ENCODE peak calls at places on chromosomes 3 and 15, in nine cellular contexts. Y is ovary, A is A549, X is GM23248, B is small intestine, W is Peyer's patch, I is iPS DF 6.9, R is GM12878, V is left ventricle myocardium inferior. U is an unnamed sample. For H3K9me3, the result is how much of the 10 kb centered on the place peaks cover.

GRCh38 chr15:60369696-60370095 is 28.1 kb downstream of the ANXA2 start:
- DNase-seq in R (no peak), X (no peak), Y (no peak), V (no peak), A (no peak), B (no peak), I (no peak), W (no peak), U (no peak)

GRCh38 chr3:159187706-159188105 is 385.9 kb downstream of the MFSD1 start:
- DNase-seq in Y (no peak), I (no peak), V (no peak), R (no peak), W (no peak), X (no peak), B (no peak), A (no peak), U (no peak)

GRCh38 chr3:158768361-158768787 is 33.5 kb upstream of the MFSD1 start:
- DNase-seq in V (peak), X (peak), R (no peak), A (peak), W (peak), B (peak), I (no peak), Y (peak), U (no peak)

GRCh38 chr3:9951126-9951525 is 1.1 kb downstream of the PRRT3 start:
- DNase-seq in B (no peak), V (no peak), A (no peak), W (no peak), Y (no peak), X (no peak), I (no peak), R (peak), U (no peak)

GRCh38 chr3:4583441-4583840 is 90.3 kb downstream of the ITPR1 start:
- DNase-seq in A (no peak), V (no peak), Y (peak), W (no peak), X (no peak), B (no peak), I (no peak), R (no peak), U (no peak)

GRCh38 chr3:62558549-62559112 is 185.3 kb upstream of the FEZF2 start:
- DNase-seq in Y (no peak), I (no peak), A (peak), W (no peak), R (no peak), V (no peak), B (no peak), X (no peak), U (no peak)

GRCh38 chr3:58116161-58116955 is 94.4 kb downstream of the DNASE1L3 start:
- DNase-seq in A (no peak), W (no peak), Y (no peak), B (no peak), V (no peak), R (peak), I (no peak), X (no peak), U (peak)

GRCh38 chr3:81485444-81485865 is 276.0 kb downstream of the GBE1 start:
- DNase-seq in V (no peak), W (no peak), I (no peak), A (no peak), X (peak), R (peak), Y (no peak), B (peak), U (no peak)

GRCh38 chr3:41199866-41200668 is 762 bp downstream of the CTNNB1 start:
- DNase-seq in V (peak), R (no peak), W (peak), A (peak), I (no peak), X (peak), B (peak), Y (no peak), U (peak)

GRCh38 chr3:134611516-134611915 is 39.3 kb downstream of the KY start:
- DNase-seq in R (no peak), B (no peak), V (no peak), W (no peak), A (no peak), I (no peak), X (no peak), Y (no peak), U (no peak)
- H3K9me3 ChIP-seq in R (under half), B (under half), V (under half), W (under half), A (under half), I (under half), X (under half), Y (under half), U (under half)

GRCh38 chr15:40325188-40325587 is 1.7 kb downstream of the INAFM2 start:
- DNase-seq in A (no peak), W (no peak), I (no peak), X (peak), R (no peak), V (no peak), B (no peak), Y (no peak), U (no peak)
- H3K4me3 ChIP-seq in A (no peak), W (peak), I (no peak), X (peak), R (no peak), V (peak), B (no peak), Y (peak), U (no peak)

GRCh38 chr15:58522391-58522790 is 90.6 kb downstream of the LIPC start:
- DNase-seq in R (no peak), Y (no peak), X (peak), A (no peak), B (no peak), W (no peak), V (peak), I (no peak), U (no peak)

GRCh38 chr15:58520936-58521292 is 89.1 kb downstream of the LIPC start:
- DNase-seq in V (no peak), W (no peak), Y (no peak), R (no peak), B (no peak), I (no peak), A (no peak), X (no peak), U (no peak)

GRCh38 chr15:58518626-58519025 is 86.8 kb downstream of the LIPC start:
- DNase-seq in V (no peak), W (no peak), B (no peak), X (no peak), Y (no peak), A (no peak), I (no peak), R (no peak), U (no peak)

GRCh38 chr15:58521293-58521991 is 89.7 kb downstream of the LIPC start:
- DNase-seq in A (peak), X (peak), B (no peak), W (no peak), I (peak), R (no peak), V (peak), Y (peak), U (no peak)

DNA sequence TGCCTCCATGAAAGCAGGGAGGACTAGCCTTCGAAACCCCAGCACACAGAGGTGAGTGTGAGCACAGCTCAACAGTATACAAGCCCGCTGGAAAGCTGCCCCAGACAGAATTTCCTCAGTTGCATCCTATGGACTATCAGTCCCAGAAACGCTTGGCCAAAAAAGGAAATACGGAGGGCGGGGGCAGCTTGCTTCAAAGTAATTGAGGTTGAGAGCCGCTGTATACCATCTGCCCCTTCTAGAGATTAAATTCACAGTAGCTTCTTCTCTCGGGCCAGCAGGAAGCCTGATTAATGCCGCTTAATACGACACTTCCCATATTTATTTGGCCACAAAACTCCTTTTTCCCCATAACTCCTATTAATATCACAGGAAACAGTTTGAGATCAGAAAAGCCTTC is 88.7 kb downstream of the LIPC start:
- DNase-seq in R (no peak), V (no peak), X (no peak), Y (no peak), I (no peak), A (no peak), W (no peak), B (no peak), U (no peak)
- H3K27ac ChIP-seq in R (no peak), V (peak), X (no peak), Y (no peak), I (no peak), A (peak), W (no peak), B (no peak), U (peak)

DNA sequence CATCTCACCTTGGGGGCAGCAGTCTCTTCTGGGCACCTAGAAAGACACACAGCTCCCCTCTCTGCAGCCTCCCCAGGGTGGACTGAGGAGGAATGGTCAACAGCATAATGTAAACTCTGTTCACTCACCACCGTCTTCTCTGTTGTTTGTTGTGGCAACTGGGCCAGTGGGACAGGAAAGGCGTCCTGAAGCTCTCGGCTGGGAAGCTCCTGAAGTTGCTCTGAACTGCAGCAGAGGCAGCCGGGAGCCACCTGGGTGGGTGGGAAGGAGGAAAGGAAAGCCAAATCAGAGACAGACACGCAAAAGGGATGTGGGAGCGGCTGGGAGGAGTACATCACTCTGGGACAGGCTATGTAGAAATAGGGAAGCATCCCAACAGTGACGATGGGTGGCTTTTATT is 52.7 kb downstream of the MYLK start:
- DNase-seq in B (no peak), A (no peak), X (no peak), Y (no peak), I (no peak), R (no peak), W (no peak), V (no peak), U (no peak)
- H3K9me3 ChIP-seq in B (under half), A (under half), X (under half), Y (under half), I (under half), R (under half), W (under half), V (under half), U (under half)

DNA sequence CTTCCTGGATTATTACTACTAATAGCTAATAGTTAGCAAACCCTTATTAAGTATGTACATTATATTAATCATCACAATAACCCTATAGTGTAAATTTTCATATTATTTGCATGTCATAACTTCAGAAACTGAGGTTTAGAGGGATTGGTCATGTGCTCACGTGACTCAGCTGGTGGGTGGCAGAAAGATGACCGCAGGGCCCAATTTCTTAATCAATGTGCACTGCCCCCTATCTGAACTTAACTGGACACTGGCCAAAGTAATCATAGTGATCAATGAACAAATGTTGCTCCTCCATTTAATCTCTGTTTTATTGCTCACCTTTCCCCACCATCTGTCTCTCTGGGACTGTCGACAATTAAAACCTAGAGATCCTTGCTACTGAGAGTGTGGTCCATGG is 52.2 kb downstream of the PLD1 start:
- DNase-seq in X (no peak), R (no peak), B (peak), A (no peak), V (no peak), Y (no peak), I (no peak), W (no peak), U (no peak)
- H3K4me3 ChIP-seq in X (no peak), R (no peak), B (no peak), A (no peak), V (no peak), Y (no peak), I (no peak), W (no peak), U (no peak)

DNA sequence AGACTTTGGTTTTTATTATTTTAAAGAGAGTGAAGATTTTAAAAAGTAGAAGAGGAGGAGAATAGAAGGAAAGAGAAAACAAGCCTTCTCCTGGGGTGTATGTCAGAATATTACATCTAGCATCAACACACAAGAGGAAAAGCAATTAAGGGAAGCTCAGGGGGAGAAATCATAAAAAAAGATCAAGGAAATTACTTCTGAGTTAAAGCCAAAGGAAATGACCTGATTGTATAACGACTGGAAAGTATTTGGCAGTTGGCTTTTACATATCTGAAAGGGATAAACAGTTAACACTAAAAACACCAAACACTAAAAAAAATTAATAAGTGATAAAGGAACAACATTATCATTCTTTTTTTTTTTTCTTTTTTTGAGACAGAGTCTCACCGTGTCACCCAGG is 58.4 kb downstream of the CPNE4 start:
- DNase-seq in W (no peak), I (no peak), B (no peak), Y (no peak), A (no peak), X (no peak), R (no peak), V (no peak), U (no peak)
- H3K27ac ChIP-seq in W (no peak), I (no peak), B (no peak), Y (no peak), A (no peak), X (no peak), R (no peak), V (no peak), U (no peak)

DNA sequence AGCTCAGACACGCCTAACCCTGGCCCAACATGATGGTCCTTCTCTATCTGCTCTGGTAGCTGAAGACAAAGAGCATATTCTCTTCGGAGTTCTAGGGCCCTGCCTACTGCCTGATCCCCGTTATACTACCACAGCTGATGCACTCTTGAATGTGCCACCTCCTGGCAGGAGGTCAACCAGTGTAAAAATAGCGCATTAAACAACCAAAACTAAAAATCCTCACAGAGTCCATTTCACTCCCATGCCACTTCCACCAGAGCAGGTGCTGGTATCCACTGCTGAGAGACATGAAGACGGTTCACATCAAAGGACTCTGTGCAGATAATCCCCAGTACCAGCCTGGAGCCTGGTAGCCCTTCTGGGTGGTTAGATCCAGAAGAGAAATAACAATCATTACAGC is 44.5 kb downstream of the CEP70 start:
- DNase-seq in R (no peak), Y (no peak), A (no peak), I (no peak), B (no peak), V (no peak), X (no peak), W (no peak), U (no peak)
- H3K9me3 ChIP-seq in R (under half), Y (under half), A (under half), I (under half), B (under half), V (under half), X (under half), W (under half), U (under half)

DNA sequence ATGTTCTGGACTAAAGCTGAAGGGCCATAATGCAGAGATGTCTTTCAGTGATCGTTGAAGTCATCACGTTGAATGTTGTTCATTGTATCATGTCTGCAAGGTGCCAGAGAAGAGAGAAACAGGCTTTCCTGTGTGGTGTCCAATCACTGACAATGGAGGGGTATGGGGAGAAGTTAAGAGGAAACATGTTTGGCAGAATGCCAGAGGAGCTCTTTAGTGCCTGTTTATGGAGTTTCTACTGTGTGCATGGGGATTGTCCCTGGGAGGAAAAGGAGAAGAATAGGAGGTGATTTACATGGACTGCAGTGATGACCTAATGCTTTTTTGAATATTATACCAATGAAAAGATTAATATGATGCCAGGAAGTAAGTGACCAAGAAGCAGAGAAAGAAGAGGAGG is 11.7 kb downstream of the SCAANT1 start:
- DNase-seq in V (no peak), I (no peak), B (no peak), Y (no peak), A (no peak), W (no peak), X (no peak), R (no peak), U (no peak)
- H3K4me3 ChIP-seq in V (no peak), I (no peak), B (no peak), Y (no peak), A (no peak), W (no peak), X (no peak), R (no peak), U (no peak)

DNA sequence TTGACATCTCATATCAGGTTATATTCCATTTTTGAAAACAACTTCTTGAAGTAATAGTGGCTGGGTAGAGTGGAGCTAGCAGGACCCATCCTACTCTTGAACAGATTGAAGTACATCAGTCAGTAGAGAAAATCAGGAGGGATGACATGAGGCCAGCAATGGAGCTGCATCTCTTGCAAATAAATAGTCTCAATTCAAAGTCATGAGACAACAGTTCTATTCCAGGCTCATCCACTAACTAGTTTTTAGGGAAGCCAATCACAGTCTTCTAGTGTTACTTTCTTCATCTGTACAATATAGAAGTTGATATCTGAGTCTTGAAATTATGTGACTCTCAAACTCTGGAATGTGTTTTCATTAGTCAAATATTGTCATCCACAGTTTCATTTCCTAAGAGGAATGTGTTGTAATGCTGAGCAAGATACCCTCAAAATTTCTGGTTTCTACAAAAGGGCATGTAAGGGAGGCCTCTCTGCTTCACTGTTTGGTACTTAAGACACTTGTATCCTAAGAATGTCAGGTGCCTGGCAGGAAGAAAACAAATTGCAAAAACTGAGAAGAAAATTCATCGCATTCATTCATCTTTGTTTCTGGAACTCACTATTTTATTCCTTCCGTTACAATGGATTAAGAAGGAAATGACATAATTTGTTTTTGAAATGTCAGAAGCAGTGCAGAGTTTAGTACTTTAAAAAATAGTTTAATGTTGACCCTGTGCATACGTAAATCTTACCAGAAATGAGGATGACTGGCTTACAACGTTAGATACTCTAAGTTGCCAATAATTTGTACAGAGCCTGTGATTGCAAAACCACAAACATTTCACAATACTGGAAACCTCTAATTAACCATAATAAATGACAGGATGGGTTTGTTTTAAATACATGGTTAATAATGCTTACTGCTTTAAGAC is 477.5 kb downstream of the RBMS3 start:
- DNase-seq in A (no peak), V (no peak), I (no peak), W (no peak), X (peak), R (no peak), B (no peak), Y (no peak), U (no peak)
- H3K27ac ChIP-seq in A (peak), V (peak), I (no peak), W (peak), X (peak), R (no peak), B (peak), Y (no peak), U (no peak)

U was measured in CD8-positive, alpha-beta memory T cell.